ENCODE peak calls at places on chromosomes 2 and 18, in four cellular contexts. X is breast epithelium, Q is endothelial cell of umbilical vein, F is heart left ventricle. W is an unnamed sample.

GRCh38 chr18:37361223-37362157 is 204.1 kb downstream of the CELF4 start:
- DNase-seq in Q (no peak), X (peak), F (no peak), W (no peak)

GRCh38 chr2:98552499-98553179 is 55.7 kb downstream of the COA5 start:
- DNase-seq in F (no peak), Q (no peak), X (no peak), W (no peak)

GRCh38 chr2:238942080-238942761 is 94.3 kb downstream of the TWIST2 start:
- DNase-seq in X (no peak), F (peak), Q (no peak), W (no peak)

GRCh38 chr2:79432731-79433146 is 80.1 kb upstream of the CTNNA2 start:
- DNase-seq in F (no peak), X (no peak), Q (no peak), W (peak)

GRCh38 chr2:128319773-128320608 is 1.3 kb upstream of the HS6ST1 start:
- DNase-seq in F (no peak), Q (no peak), X (peak), W (peak)

GRCh38 chr2:241959751-241960269 is 90.3 kb downstream of the RTP5 start:
- DNase-seq in Q (no peak), F (no peak), X (no peak), W (no peak)

GRCh38 chr2:111024496-111024895 is 96.2 kb upstream of the BCL2L11 start:
- DNase-seq in F (no peak), X (no peak), Q (no peak), W (no peak)

GRCh38 chr2:174078275-174078674 is 113.1 kb upstream of the SP3 start:
- DNase-seq in F (no peak), Q (no peak), X (no peak), W (no peak)

GRCh38 chr2:85537600-85538506 is 1.1 kb upstream of the MAT2A start:
- DNase-seq in X (peak), F (peak), Q (peak), W (peak)

GRCh38 chr2:85538507-85539360 is at the start of gene MAT2A:
- DNase-seq in X (peak), Q (peak), F (peak), W (peak)

GRCh38 chr2:85541262-85541661 is 2.3 kb downstream of the MAT2A start:
- DNase-seq in X (no peak), F (no peak), Q (no peak), W (no peak)

GRCh38 chr2:85540131-85540587 is 1.2 kb downstream of the MAT2A start:
- DNase-seq in F (no peak), X (no peak), Q (peak), W (no peak)

DNA sequence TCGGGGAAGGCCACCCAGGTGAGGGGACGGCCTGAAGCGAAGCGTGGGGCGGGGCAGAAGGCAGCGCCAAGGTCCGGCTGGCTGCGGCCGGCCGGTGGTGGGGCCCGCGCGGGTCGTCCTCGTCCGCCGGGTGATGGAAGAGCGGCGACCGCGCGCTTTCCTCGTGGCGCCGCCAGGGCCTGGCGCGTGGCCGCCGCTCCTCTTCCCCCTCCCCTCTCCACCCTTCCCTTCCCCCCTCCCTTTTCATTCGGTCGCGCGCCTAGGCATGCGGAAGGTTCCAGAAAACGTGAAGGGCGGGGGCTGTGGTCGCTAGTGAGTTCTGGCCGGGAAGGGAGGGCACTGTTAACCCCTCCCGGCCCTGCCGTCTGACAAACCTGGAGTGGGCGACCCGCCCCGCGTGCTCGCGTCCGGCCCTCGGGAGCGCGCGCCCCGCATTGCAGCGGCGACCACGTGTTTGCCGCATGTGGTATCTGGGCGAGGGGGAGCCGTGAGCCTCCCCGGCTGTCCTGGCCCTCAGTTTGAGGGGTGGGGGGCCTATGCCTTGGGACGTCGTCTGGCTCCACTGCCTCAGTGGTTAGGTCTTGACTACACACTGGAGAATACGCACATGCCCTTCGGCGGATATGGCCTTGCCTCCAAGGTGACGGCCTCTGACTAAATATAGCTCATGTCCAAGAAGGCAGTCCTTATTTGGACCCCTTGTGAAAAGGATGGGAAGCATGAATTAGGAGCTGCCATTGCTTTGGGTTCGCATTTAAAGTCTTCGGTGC is 578 bp downstream of the MAT2A start:
- DNase-seq in F (peak), X (peak), Q (peak), W (peak)
- TF ChIP-seq POLR2A in F (no peak), X (no peak), Q (no peak), W (no peak)

DNA sequence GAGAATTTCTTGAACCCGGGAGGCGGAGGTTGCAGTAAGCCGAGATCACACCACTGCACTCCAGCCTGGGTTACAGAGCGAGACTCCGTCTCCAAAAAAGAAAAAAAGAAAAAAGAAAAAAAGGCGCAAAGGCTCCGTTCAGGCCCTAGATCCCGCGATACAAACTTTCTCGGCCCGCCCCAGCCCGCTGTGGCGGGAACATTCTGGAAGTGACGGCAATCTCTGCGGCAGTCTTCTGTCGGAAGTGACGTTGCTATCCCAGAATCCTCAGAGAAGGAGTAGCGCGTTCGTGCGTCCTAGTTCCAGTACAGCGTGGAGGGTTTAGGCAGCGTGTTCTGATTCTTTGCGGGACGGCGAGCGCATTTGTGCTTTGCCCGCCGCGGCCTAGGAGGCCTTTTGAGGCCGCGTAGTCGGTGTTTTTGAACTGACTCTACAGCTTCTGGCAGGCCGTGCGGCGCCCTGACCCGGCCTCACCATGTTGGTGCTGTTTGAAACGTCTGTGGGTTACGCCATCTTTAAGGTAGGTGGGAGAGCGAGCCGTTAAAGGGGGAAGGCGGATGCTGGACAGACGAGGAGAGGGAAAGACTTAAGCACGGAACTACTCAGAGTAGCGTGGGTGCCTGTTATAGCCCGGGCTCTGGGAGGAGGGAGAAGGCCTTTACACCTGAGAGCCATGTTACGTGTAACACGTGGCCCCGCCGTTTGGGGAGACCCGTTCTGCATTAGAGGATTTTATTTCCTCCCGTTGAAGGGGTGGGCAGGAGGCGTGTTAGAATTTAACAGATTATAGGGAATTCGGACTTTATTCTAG is at the start of gene NOP58:
- DNase-seq in Q (peak), X (peak), F (peak), W (peak)
- TF ChIP-seq POLR2A in Q (peak), X (peak), F (peak), W (peak)

GRCh38 chr2:20617892-20618467 is 32.9 kb downstream of the HS1BP3 start:
- DNase-seq in F (peak), X (peak), Q (peak), W (peak)
- TF ChIP-seq POLR2A in F (peak), X (no peak), Q (no peak), W (no peak)

GRCh38 chr2:109345653-109346165 is 216.7 kb downstream of the SH3RF3 start:
- DNase-seq in F (no peak), X (peak), Q (no peak), W (no peak)
- TF ChIP-seq POLR2A in F (no peak), X (no peak), Q (no peak), W (no peak)

DNA sequence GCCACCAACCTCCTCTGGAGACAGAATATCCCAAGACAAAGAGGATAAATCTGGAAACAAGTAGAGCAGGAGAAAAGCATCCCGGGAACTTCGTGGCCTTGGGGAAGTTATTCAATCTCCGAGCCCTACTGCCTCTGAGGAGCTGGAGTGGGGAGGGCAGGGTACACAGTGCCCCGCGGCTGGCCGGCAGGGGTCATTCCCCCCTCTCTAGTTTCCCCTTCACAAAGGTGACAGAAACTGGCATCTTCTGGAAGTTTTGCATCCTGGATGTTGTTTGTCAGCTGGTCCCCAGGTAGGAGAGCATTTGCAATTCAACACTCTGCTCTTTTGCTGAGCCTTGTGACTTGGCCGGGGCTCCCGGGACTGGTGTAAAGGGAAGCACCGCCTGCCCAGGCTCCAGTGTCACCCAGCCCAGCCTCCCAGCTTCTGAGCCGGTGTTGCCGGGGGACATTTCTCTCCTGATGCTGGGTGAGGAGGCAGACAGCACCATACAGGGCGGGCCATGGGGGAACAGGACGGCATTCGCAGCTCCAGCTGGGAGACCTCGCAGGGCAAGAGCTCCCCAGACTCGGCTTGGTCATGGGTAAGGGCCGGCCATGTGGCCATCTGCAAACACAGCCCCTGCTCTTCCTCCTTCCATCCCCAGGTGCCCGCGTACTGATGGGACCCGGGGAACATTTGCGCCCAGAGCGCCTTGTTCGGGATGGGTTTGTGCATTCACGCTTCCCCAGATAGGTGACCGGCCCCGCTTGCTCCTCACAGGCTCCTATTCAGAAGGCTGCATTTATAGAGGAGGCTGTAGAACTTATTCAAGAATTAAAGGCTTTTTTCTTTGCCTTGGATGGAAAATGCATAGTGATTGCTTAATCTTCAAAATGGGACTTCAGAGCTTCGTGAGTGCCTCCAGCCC is 7.4 kb upstream of the NTSR2 start:
- DNase-seq in F (no peak), X (no peak), Q (no peak), W (peak)
- TF ChIP-seq POLR2A in F (no peak), X (no peak), Q (no peak), W (no peak)